ENCODE peak calls at places on chromosomes 16 and 17, in eight cellular contexts. One of them, this sample, is unnamed.

GRCh38 chr16:57535680-57536305 is 578 bp downstream of the CCDC102A start:
- DNase-seq in mucosa of descending colon: peak; percentile 95
- DNase-seq in tibial nerve: peak; percentile 90
- DNase-seq in Calu3: peak; percentile 97
- DNase-seq in WTC11: peak; percentile 98
- DNase-seq in GM13977: peak; percentile 99
- DNase-seq in fibroblast of lung: peak; percentile 90
- DNase-seq in HFFc6: peak; percentile 78
- DNase-seq in this sample: peak; percentile 95

GRCh38 chr17:1462164-1463112 is 6.4 kb upstream of the CRK start:
- DNase-seq in mucosa of descending colon: no peak
- DNase-seq in tibial nerve: no peak
- DNase-seq in Calu3: no peak
- DNase-seq in WTC11: no peak
- DNase-seq in GM13977: no peak
- DNase-seq in fibroblast of lung: peak; percentile 60
- DNase-seq in HFFc6: no peak
- DNase-seq in this sample: peak; percentile 34

GRCh38 chr16:68373528-68374250 is 62.9 kb downstream of the PRMT7 start:
- DNase-seq in mucosa of descending colon: no peak
- DNase-seq in tibial nerve: no peak
- DNase-seq in Calu3: no peak
- DNase-seq in WTC11: no peak
- DNase-seq in GM13977: no peak
- DNase-seq in fibroblast of lung: no peak
- DNase-seq in HFFc6: no peak
- DNase-seq in this sample: no peak

GRCh38 chr16:4685776-4686496 is 7.4 kb upstream of the NUDT16L1 start:
- DNase-seq in mucosa of descending colon: peak; percentile 47
- DNase-seq in tibial nerve: no peak
- DNase-seq in Calu3: no peak
- DNase-seq in WTC11: no peak
- DNase-seq in GM13977: no peak
- DNase-seq in fibroblast of lung: no peak
- DNase-seq in HFFc6: no peak
- DNase-seq in this sample: no peak

GRCh38 chr17:81978901-81979298 is 1.5 kb downstream of the ASPSCR1 start:
- DNase-seq in mucosa of descending colon: no peak
- DNase-seq in tibial nerve: no peak
- DNase-seq in Calu3: no peak
- DNase-seq in WTC11: no peak
- DNase-seq in GM13977: no peak
- DNase-seq in fibroblast of lung: no peak
- DNase-seq in HFFc6: no peak
- DNase-seq in this sample: no peak

GRCh38 chr17:77327566-77328463 is 187.0 kb downstream of the SEC14L1 start:
- DNase-seq in mucosa of descending colon: peak; percentile 57
- DNase-seq in tibial nerve: peak; percentile 11
- DNase-seq in Calu3: no peak
- DNase-seq in WTC11: peak; percentile 10
- DNase-seq in GM13977: no peak
- DNase-seq in fibroblast of lung: no peak
- DNase-seq in HFFc6: no peak
- DNase-seq in this sample: no peak

GRCh38 chr17:51540151-51540550 is 279.8 kb downstream of the UTP18 start:
- DNase-seq in mucosa of descending colon: no peak
- DNase-seq in tibial nerve: no peak
- DNase-seq in Calu3: no peak
- DNase-seq in WTC11: no peak
- DNase-seq in GM13977: no peak
- DNase-seq in fibroblast of lung: no peak
- DNase-seq in HFFc6: no peak
- DNase-seq in this sample: peak; percentile 8

GRCh38 chr17:61285483-61286320 is 113.9 kb upstream of the TBX2 start:
- DNase-seq in mucosa of descending colon: no peak
- DNase-seq in tibial nerve: no peak
- DNase-seq in Calu3: no peak
- DNase-seq in WTC11: peak; percentile 19
- DNase-seq in GM13977: no peak
- DNase-seq in fibroblast of lung: peak; percentile 78
- DNase-seq in HFFc6: peak; percentile 84
- DNase-seq in this sample: peak; percentile 35

GRCh38 chr16:66548868-66549267 is 1.1 kb downstream of the TK2 start:
- DNase-seq in mucosa of descending colon: no peak
- DNase-seq in tibial nerve: no peak
- DNase-seq in Calu3: no peak
- DNase-seq in WTC11: no peak
- DNase-seq in GM13977: no peak
- DNase-seq in fibroblast of lung: no peak
- DNase-seq in HFFc6: no peak
- DNase-seq in this sample: no peak

GRCh38 chr16:66548068-66548467 is 1.9 kb downstream of the TK2 start:
- DNase-seq in mucosa of descending colon: no peak
- DNase-seq in tibial nerve: no peak
- DNase-seq in Calu3: no peak
- DNase-seq in WTC11: no peak
- DNase-seq in GM13977: no peak
- DNase-seq in fibroblast of lung: no peak
- DNase-seq in HFFc6: no peak
- DNase-seq in this sample: no peak

GRCh38 chr16:66551362-66551761 is 1.0 kb upstream of the CKLF start:
- DNase-seq in mucosa of descending colon: no peak
- DNase-seq in tibial nerve: no peak
- DNase-seq in Calu3: peak; percentile 70
- DNase-seq in WTC11: peak; percentile 46
- DNase-seq in GM13977: peak; percentile 63
- DNase-seq in fibroblast of lung: peak; percentile 24
- DNase-seq in HFFc6: no peak
- DNase-seq in this sample: peak; percentile 72

GRCh38 chr16:66547101-66547989 is 2.6 kb downstream of the TK2 start:
- DNase-seq in mucosa of descending colon: no peak
- DNase-seq in tibial nerve: no peak
- DNase-seq in Calu3: no peak
- DNase-seq in WTC11: no peak
- DNase-seq in GM13977: no peak
- DNase-seq in fibroblast of lung: no peak
- DNase-seq in HFFc6: no peak
- DNase-seq in this sample: no peak

DNA sequence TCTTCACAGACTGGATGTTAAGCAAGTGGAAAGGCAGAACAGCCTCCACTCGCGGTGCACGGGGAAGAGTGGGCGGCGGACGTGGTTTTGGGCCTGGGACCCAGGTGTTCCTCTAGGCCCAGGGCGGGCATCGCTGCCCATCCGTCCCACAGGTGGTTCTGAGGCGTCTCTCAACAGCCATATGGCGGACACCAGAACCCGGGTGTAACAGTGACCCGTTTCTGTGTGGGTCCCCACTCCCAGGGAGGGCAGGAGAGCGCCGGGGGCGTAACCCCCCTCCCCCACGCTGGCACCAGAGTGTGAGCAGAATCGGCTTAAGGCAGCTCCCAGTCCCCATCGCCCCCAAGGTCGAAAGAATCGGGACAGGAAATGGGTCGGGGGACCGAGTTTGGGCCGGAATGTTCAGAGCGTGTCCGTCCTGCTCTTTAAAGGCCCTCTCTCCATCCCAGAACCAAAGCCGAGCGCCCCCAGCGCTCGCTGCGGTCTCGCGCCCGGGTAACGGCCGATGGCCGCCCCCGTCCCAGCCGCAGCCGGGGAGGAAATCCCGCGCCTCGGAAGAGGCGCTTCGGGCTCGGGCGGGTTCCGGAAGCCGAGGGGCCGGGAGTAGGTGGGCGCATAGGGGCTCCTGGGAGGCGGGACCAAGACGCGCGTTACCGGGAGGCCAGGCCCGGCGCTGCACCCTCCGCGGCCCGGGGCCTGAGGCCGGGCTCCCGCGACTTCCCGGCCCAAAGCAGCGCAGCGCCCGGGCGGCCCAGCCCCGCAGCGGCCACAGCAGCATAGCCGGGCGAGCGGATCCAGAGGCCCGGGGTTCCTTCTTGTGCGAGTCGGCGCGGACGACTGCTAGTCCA is at the start of gene TK2:
- DNase-seq in mucosa of descending colon: peak; percentile 79
- DNase-seq in tibial nerve: peak; percentile 28
- DNase-seq in Calu3: peak; percentile 66
- DNase-seq in WTC11: peak; percentile 72
- DNase-seq in GM13977: peak; percentile 84
- DNase-seq in fibroblast of lung: peak; percentile 73
- DNase-seq in HFFc6: peak; percentile 53
- DNase-seq in this sample: peak; percentile 79
- TF ChIP-seq CTCF in mucosa of descending colon: no peak
- TF ChIP-seq CTCF in tibial nerve: peak; percentile 38
- TF ChIP-seq CTCF in Calu3: no peak
- TF ChIP-seq CTCF in WTC11: no peak
- TF ChIP-seq CTCF in GM13977: peak; percentile 28
- TF ChIP-seq CTCF in fibroblast of lung: no peak
- TF ChIP-seq CTCF in HFFc6: peak; percentile 50
- TF ChIP-seq CTCF in this sample: no peak

DNA sequence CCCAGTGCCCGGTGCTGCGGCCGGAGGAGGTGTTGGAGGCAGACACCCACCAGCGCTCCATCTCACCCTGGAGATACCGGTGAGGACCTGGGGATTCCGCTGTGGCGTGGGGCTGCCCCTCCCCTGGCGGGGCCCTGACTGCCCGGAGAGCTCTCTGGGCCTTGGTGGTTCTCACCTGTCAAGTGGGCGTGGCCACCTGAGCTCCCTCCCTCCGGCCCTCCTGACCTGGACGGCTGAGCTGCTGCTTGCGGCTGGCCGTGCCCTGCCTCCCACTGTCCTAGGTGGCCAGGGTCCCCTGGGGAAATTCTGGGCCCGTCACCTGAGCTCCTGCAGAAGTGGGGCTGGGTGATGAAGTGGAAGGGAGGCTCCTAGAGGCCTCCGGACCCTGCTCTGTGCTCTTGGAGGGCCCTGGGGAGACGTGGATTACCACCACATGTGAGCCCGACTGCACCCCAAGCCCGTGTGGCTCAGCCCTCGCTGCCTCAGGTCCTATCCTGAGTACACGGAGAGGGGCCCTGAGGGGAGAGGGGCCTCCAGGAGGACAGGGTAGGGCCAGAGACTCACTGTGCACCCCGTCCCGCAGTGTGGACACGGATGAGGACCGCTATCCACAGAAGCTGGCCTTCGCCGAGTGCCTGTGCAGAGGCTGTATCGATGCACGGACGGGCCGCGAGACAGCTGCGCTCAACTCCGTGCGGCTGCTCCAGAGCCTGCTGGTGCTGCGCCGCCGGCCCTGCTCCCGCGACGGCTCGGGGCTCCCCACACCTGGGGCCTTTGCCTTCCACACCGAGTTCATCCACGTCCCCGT is 1.1 kb downstream of the IL17C start:
- DNase-seq in mucosa of descending colon: peak; percentile 86
- DNase-seq in tibial nerve: no peak
- DNase-seq in Calu3: peak; percentile 84
- DNase-seq in WTC11: peak; percentile 89
- DNase-seq in GM13977: no peak
- DNase-seq in fibroblast of lung: no peak
- DNase-seq in HFFc6: no peak
- DNase-seq in this sample: peak; percentile 31
- TF ChIP-seq CTCF in mucosa of descending colon: no peak
- TF ChIP-seq CTCF in tibial nerve: no peak
- TF ChIP-seq CTCF in Calu3: no peak
- TF ChIP-seq CTCF in WTC11: no peak
- TF ChIP-seq CTCF in GM13977: no peak
- TF ChIP-seq CTCF in fibroblast of lung: no peak
- TF ChIP-seq CTCF in HFFc6: no peak
- TF ChIP-seq CTCF in this sample: no peak

GRCh38 chr16:15057755-15058417 is 2.0 kb upstream of the NTAN1 start:
- DNase-seq in mucosa of descending colon: no peak
- DNase-seq in tibial nerve: no peak
- DNase-seq in Calu3: no peak
- DNase-seq in WTC11: no peak
- DNase-seq in GM13977: no peak
- DNase-seq in fibroblast of lung: no peak
- DNase-seq in HFFc6: no peak
- DNase-seq in this sample: no peak

GRCh38 chr16:15052747-15053476 is 3.0 kb downstream of the NTAN1 start:
- DNase-seq in mucosa of descending colon: no peak
- DNase-seq in tibial nerve: no peak
- DNase-seq in Calu3: no peak
- DNase-seq in WTC11: no peak
- DNase-seq in GM13977: no peak
- DNase-seq in fibroblast of lung: no peak
- DNase-seq in HFFc6: no peak
- DNase-seq in this sample: no peak

GRCh38 chr16:15053904-15054303 is 2.0 kb downstream of the NTAN1 start:
- DNase-seq in mucosa of descending colon: no peak
- DNase-seq in tibial nerve: no peak
- DNase-seq in Calu3: no peak
- DNase-seq in WTC11: no peak
- DNase-seq in GM13977: no peak
- DNase-seq in fibroblast of lung: no peak
- DNase-seq in HFFc6: no peak
- DNase-seq in this sample: no peak

GRCh38 chr16:15054357-15055140 is 1.3 kb downstream of the NTAN1 start:
- DNase-seq in mucosa of descending colon: no peak
- DNase-seq in tibial nerve: no peak
- DNase-seq in Calu3: no peak
- DNase-seq in WTC11: no peak
- DNase-seq in GM13977: no peak
- DNase-seq in fibroblast of lung: no peak
- DNase-seq in HFFc6: peak; percentile 6
- DNase-seq in this sample: no peak

DNA sequence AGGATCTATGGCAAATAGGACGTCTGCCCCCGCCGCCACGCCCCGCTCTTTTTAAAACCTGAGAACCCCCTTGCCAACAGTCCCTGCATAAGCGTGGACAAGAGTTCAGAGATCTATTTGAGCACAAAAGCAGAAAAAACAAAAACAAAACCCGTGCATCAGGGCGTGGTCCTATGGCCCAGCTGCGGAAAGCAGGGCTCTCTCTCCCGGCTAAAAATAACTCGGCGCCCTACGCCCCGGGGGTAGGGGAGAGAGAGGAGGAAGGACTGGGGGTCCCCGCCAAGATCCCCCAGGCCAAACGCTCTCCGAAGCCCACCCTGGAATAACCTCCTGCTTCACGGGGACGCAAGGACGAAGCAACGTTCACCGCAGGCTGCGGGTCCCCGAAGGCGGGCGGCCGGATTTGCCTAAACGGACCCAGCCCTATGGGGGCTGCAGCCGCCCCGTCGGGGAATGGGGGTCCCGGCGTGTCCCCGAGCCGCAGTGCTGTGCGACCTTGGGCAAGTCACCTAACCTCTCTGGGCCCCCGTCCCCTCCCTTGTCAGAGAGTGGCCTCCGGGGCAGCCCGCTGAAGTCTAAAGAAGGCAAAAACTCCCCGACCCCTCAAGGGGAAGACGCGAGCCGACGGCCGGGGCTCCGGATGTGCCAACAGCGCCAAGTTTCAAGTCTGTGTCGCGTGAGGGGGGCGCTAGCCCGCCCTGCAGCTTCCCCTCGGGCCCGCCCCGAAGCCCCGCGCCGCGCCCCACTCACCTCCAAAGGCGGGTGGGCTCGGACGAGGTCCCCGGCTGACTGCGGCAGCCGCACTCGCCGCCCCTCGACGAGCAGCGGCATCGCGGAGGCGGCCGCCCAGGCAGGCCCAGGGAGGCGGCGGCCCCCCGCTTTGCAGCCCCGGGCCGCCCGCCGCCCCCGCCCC is 477 bp downstream of the NTAN1 start:
- DNase-seq in mucosa of descending colon: peak; percentile 87
- DNase-seq in tibial nerve: no peak
- DNase-seq in Calu3: no peak
- DNase-seq in WTC11: peak; percentile 69
- DNase-seq in GM13977: peak; percentile 29
- DNase-seq in fibroblast of lung: no peak
- DNase-seq in HFFc6: no peak
- DNase-seq in this sample: peak; percentile 79
- TF ChIP-seq CTCF in mucosa of descending colon: no peak
- TF ChIP-seq CTCF in tibial nerve: no peak
- TF ChIP-seq CTCF in Calu3: no peak
- TF ChIP-seq CTCF in WTC11: peak; percentile 3
- TF ChIP-seq CTCF in GM13977: peak; percentile 17
- TF ChIP-seq CTCF in fibroblast of lung: no peak
- TF ChIP-seq CTCF in HFFc6: peak; percentile 53
- TF ChIP-seq CTCF in this sample: peak; percentile 40

DNA sequence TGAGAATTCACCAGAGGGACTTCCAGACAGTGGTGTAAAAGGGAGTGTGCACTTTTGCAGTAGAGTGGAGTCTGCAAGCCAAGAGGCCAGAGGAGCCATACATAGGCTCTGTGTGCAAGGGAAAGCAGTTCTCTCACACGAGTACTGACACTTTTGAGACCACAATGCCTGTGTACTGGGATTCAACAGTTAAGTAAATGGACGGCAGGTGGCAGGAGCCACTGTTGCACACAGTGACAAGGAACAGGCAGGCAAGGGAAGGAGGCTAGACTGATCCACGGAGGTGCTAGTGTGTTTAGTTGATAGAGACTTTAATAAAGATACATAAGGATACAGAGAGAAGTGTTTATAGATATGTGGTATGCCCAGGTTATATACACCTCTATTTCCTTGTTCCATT is 67.0 kb downstream of the MPRIP start:
- DNase-seq in mucosa of descending colon: peak; percentile 45
- DNase-seq in tibial nerve: no peak
- DNase-seq in Calu3: no peak
- DNase-seq in WTC11: no peak
- DNase-seq in GM13977: no peak
- DNase-seq in fibroblast of lung: no peak
- DNase-seq in HFFc6: no peak
- DNase-seq in this sample: peak; percentile 20
- TF ChIP-seq CTCF in mucosa of descending colon: no peak
- TF ChIP-seq CTCF in tibial nerve: no peak
- TF ChIP-seq CTCF in Calu3: no peak
- TF ChIP-seq CTCF in WTC11: no peak
- TF ChIP-seq CTCF in GM13977: no peak
- TF ChIP-seq CTCF in fibroblast of lung: peak; percentile 21
- TF ChIP-seq CTCF in HFFc6: peak; percentile 1
- TF ChIP-seq CTCF in this sample: no peak

This sample was measured in activated CD8-positive, alpha-beta T cell treated with anti-CD3 and anti-CD28 coated beads for 36 hours.